ENCODE peak calls at places on chromosome 4, in nine cellular contexts. M, Y, E, U, A, C, H, G and D are unnamed samples.

GRCh38 chr4:86181585-86181984 is 178.3 kb downstream of the MAPK10 start:
- DNase-seq in Y (peak; percentile 96), A (peak; percentile 34), U (no peak), H (peak; percentile 20), E (no peak), M (no peak), C (no peak), G (no peak), D (no peak)

GRCh38 chr4:74320559-74321118 is 12.4 kb downstream of the EPGN start:
- DNase-seq in U (peak; percentile 7), Y (peak; percentile 61), M (no peak), A (peak; percentile 82), G (peak; percentile 1), C (peak; percentile 79), H (peak; percentile 56), E (peak; percentile 14), D (peak; percentile 45)

GRCh38 chr4:10006236-10006603 is 15.1 kb downstream of the SLC2A9 start:
- DNase-seq in A (peak; percentile 68), U (no peak), E (no peak), H (peak; percentile 12), G (no peak), Y (no peak), C (peak; percentile 90), M (peak; percentile 82), D (no peak)

GRCh38 chr4:156663663-156664062 is 307.9 kb downstream of the PDGFC start:
- DNase-seq in H (no peak), G (no peak), U (no peak), Y (no peak), E (no peak), C (no peak), A (no peak), M (no peak), D (peak; percentile 15)

GRCh38 chr4:8700576-8700975 is 108.0 kb downstream of the CPZ start:
- DNase-seq in H (no peak), C (no peak), E (no peak), G (no peak), A (no peak), M (no peak), U (peak; percentile 23), Y (no peak), D (no peak)

GRCh38 chr4:99811850-99812249 is 4.8 kb upstream of the DAPP1 start:
- DNase-seq in E (no peak), U (no peak), G (peak; percentile 62), Y (peak; percentile 40), C (peak; percentile 91), H (peak; percentile 21), M (no peak), A (peak; percentile 51), D (peak; percentile 15)

GRCh38 chr4:59380841-59381366 is 1819.2 kb upstream of the ADGRL3 start:
- DNase-seq in U (no peak), M (no peak), Y (peak; percentile 7), C (no peak), E (no peak), H (peak; percentile 6), A (no peak), G (no peak), D (no peak)

GRCh38 chr4:2270341-2271165 is 8.6 kb upstream of the MXD4 start:
- DNase-seq in Y (no peak), G (no peak), H (no peak), E (no peak), C (no peak), A (no peak), U (peak; percentile 38), M (no peak), D (no peak)

GRCh38 chr4:1830642-1831228 is 25.2 kb downstream of the LETM1 start:
- DNase-seq in Y (no peak), U (no peak), M (no peak), A (no peak), H (no peak), E (no peak), G (no peak), C (no peak), D (no peak)

GRCh38 chr4:42050850-42051249 is 60.5 kb downstream of the SLC30A9 start:
- DNase-seq in C (no peak), M (no peak), G (no peak), A (peak; percentile 43), Y (peak; percentile 70), U (no peak), H (no peak), E (no peak), D (no peak)

GRCh38 chr4:56641494-56642051 is 39.5 kb downstream of the HOPX start:
- DNase-seq in E (no peak), Y (peak; percentile 93), U (no peak), C (no peak), M (no peak), H (peak; percentile 91), A (peak; percentile 93), G (no peak), D (no peak)

GRCh38 chr4:83996254-83996653 is 460.3 kb downstream of the GPAT3 start:
- DNase-seq in A (no peak), H (no peak), U (no peak), E (no peak), M (no peak), Y (no peak), G (no peak), C (no peak), D (peak; percentile 12)

GRCh38 chr4:41026971-41027370 is 187.4 kb downstream of the APBB2 start:
- DNase-seq in H (no peak), M (no peak), Y (no peak), C (no peak), A (no peak), U (no peak), G (no peak), E (no peak), D (no peak)

GRCh38 chr4:83219344-83219990 is 65.1 kb downstream of the COQ2 start:
- DNase-seq in G (peak; percentile 41), H (peak; percentile 16), Y (no peak), U (no peak), M (no peak), C (no peak), A (no peak), E (no peak), D (no peak)

GRCh38 chr4:3415471-3416141 is 26.2 kb upstream of the HGFAC start:
- DNase-seq in C (no peak), M (no peak), U (no peak), H (no peak), A (no peak), E (no peak), Y (no peak), G (no peak), D (no peak)

GRCh38 chr4:148026022-148026421 is 294.1 kb downstream of the ARHGAP10 start:
- DNase-seq in M (no peak), A (peak; percentile 94), C (no peak), E (no peak), H (no peak), U (no peak), G (no peak), Y (peak; percentile 41), D (no peak)